ENCODE peak calls at places on chromosomes 6 and 20, in five cellular contexts. Q, A, T, E and H are unnamed samples.

GRCh38 chr6:83884523-83884922 is 25.0 kb downstream of the CYB5R4 start:
- DNase-seq in Q (peak; percentile 26), A (peak; percentile 34), T (peak; percentile 45), E (no peak), H (peak; percentile 79)

GRCh38 chr6:122753688-122754056 is 25.8 kb upstream of the FABP7 start:
- DNase-seq in Q (peak; percentile 47), A (no peak), T (peak; percentile 55), E (no peak), H (peak; percentile 25)

GRCh38 chr6:111730835-111731234 is 125.2 kb upstream of the TRAF3IP2 start:
- DNase-seq in Q (no peak), A (no peak), T (peak; percentile 18), E (no peak), H (no peak)

GRCh38 chr6:75107913-75108312 is 97.9 kb downstream of the COL12A1 start:
- DNase-seq in Q (no peak), A (no peak), T (no peak), E (no peak), H (no peak)

GRCh38 chr6:106114492-106114891 is 28.4 kb downstream of the PRDM1 start:
- DNase-seq in Q (no peak), A (no peak), T (no peak), E (no peak), H (no peak)

GRCh38 chr6:22231050-22231449 is 65.8 kb downstream of the PRL start:
- DNase-seq in Q (no peak), A (no peak), T (no peak), E (no peak), H (no peak)

GRCh38 chr6:104682722-104683643 is 176.7 kb downstream of the HACE1 start:
- DNase-seq in Q (peak; percentile 18), A (peak; percentile 14), T (peak; percentile 39), E (peak; percentile 77), H (peak; percentile 47)

GRCh38 chr6:57117801-57118200 is 27.8 kb downstream of the ZNF451 start:
- DNase-seq in Q (no peak), A (no peak), T (no peak), E (no peak), H (no peak)

GRCh38 chr6:157376241-157376640 is 4.7 kb upstream of the ZDHHC14 start:
- DNase-seq in Q (no peak), A (no peak), T (no peak), E (no peak), H (no peak)

GRCh38 chr20:56411759-56412472 is at the start of gene CASS4:
- DNase-seq in Q (peak; percentile 93), A (no peak), T (peak; percentile 91), E (no peak), H (peak; percentile 54)

DNA sequence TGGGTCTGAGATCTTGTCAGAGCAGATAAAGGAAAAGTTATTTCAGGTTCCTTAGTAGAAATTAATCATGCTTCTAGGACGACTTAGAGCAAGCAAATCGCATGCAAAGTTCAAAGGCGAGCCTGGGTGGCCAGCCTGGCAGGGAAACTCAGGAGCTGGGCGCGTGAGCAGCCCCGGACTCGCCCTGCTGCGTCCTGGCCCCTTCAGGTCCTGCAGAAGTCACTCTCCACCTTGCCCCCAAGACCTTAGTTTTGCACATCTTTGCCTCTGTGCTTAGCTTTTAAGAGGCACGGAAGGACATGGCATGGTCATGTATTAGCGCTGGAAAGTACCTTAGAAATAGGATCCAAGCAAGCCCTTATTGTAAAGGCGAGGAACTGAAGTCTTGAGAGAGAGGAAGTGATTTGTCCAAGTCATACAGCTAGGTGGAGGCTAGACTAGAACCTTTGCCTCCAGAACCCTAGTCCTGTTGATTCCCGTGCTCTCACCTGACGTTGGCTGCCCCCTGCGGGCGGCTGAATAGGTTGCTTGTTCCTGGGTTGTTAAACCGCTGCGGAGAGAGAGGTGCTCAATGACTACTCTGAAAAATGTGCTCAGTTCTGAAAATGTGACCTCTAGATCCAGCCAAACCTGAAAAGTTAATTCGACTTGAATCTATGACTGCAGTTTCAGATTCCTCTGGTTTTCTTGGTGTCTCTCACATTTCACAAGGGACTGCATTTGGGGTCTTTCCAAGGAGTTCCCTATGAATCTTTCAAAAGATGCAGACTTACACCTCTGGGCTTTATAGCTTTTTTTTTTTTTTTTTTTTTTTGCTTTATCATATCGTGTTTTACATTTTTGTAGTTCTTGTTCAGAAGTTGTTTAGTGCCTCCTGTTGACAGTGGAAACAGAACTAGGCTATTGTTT is 2.7 kb downstream of the MYB start:
- DNase-seq in Q (peak; percentile 9), A (peak; percentile 49), T (peak; percentile 40), E (peak; percentile 85), H (peak; percentile 43)
- H3K9ac ChIP-seq in Q (peak overlapping the region; percentile 79), A (no peak overlapping the region), T (no peak overlapping the region), E (peak overlapping the region; percentile 21), H (no peak overlapping the region)

GRCh38 chr20:20480126-20480525 is 112.2 kb downstream of the INSM1 start:
- DNase-seq in Q (no peak), A (peak; percentile 23), T (no peak), E (no peak), H (no peak)

GRCh38 chr20:20483328-20483727 is 115.4 kb downstream of the INSM1 start:
- DNase-seq in Q (no peak), A (no peak), T (no peak), E (no peak), H (no peak)

GRCh38 chr20:20477444-20478041 is 109.6 kb downstream of the INSM1 start:
- DNase-seq in Q (no peak), A (no peak), T (no peak), E (no peak), H (no peak)

GRCh38 chr20:20482453-20482852 is 114.5 kb downstream of the INSM1 start:
- DNase-seq in Q (no peak), A (no peak), T (no peak), E (no peak), H (no peak)

DNA sequence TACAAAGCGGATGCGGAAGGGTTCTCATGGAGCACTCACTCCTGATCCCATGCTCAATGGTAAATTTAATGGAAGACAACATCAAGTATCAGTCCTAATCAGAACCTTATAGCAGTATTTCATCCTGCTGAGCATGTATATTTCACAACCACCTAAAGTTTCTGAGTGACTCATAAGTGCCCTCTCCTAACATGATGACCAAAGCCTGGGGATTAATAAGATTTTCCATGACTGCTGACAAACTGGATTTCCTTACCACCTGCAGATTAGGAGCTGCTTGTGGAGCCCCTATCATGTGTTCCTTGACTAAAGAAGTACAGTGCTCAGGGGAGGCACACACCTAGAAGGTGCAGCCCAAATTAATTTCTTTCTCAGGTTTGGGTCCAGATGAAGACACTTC is 112.8 kb downstream of the INSM1 start:
- DNase-seq in Q (peak; percentile 71), A (peak; percentile 79), T (peak; percentile 79), E (no peak), H (peak; percentile 83)
- H3K9ac ChIP-seq in Q (no peak overlapping the region), A (no peak overlapping the region), T (no peak overlapping the region), E (no peak overlapping the region), H (no peak overlapping the region)

DNA sequence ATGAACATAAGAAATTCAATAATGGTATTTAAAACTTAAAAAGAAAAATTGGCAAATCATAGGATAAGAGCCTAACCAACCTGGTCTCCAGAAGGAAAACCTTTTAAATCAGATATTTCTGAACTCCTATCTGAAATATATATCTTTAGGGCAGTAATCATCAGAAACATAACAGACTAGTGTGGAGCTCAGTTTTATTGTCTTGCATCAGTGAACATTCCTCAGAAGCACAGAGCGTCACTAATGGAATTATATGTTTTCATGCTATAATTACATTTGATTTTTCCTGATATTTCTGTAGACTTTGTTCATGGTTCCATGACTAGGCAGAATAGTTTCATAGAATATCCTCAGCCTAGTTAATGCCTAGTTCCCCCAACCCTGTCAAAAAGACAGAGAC is 262.2 kb downstream of the EYA4 start:
- DNase-seq in Q (peak; percentile 42), A (no peak), T (peak; percentile 56), E (no peak), H (peak; percentile 88)
- H3K9ac ChIP-seq in Q (no peak overlapping the region), A (no peak overlapping the region), T (no peak overlapping the region), E (no peak overlapping the region), H (peak overlapping the region; percentile 53)

DNA sequence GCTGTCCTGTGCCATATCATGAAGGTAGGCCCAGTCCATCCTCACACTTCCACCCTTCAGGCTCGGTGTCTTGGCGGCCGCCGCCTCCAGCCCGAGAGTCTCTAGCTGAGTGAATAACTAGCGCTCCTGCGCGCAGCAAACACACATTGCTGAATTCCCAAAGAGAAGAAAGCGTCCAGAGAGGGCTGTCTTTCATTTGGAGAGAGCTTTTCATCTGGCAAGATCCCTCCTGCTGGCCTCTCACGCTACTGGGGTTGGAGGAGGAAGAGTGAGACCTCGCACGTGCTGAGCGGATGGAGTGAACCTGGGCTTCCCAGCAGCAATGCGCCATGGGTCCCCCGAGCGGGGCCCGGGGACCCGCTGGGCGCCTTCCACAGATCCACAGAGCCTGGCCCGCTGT is 73.2 kb downstream of the NCR2 start:
- DNase-seq in Q (no peak), A (no peak), T (no peak), E (peak; percentile 40), H (no peak)
- H3K9ac ChIP-seq in Q (no peak overlapping the region), A (no peak overlapping the region), T (no peak overlapping the region), E (no peak overlapping the region), H (no peak overlapping the region)

DNA sequence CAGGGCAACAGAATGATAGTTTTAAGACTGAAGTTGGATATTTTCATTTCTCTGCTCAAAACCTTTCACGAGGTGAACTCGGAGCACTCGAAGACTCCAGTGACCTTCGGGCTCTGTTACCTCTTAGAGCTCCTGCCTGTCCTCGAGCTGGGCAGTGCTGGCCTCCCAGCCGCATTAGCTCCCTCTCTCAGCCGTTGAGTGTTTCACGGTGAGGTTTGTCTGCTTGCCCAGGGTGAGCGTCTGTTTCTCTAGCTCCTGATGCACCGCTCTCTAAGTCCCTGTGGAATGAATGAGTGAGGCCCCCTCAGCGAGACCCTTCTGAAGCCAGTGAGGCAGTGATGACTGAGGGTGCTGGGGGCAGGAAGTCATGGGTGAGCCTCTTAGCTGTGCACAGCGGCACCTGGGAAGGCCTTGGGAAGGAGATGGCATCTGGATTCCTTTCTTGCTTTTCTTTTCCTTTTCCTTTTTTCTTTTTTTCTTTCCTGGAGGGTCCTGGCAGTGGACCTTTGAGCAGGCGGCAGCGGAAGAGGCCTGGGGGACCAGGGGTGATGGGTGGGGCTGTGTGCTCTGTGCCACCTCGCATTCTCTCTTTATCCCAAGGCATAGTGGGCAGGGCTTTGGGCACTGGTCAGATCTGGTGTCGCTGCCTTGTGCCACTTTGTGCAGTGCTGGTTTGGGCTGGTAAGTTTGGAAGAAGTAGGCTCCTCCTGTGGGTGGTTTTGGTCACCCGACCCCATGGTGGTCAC is 2.2 kb downstream of the PSMG4 start:
- DNase-seq in Q (no peak), A (no peak), T (no peak), E (no peak), H (no peak)
- H3K9ac ChIP-seq in Q (no peak overlapping the region), A (no peak overlapping the region), T (no peak overlapping the region), E (no peak overlapping the region), H (no peak overlapping the region)

GRCh38 chr6:108651287-108651686 is 90.6 kb downstream of the FOXO3 start:
- DNase-seq in Q (no peak), A (no peak), T (no peak), E (no peak), H (no peak)
- H3K9ac ChIP-seq in Q (peak overlapping the region; percentile 52), A (peak overlapping the region; percentile 57), T (peak overlapping the region; percentile 18), E (no peak overlapping the region), H (peak overlapping the region; percentile 72)